ENCODE peak calls at places on chromosomes 5 and 9, in four cellular contexts. Y is cardiac muscle cell, D is brain microvascular endothelial cell, I is pancreas. A is an unnamed sample.

GRCh38 chr5:169521366-169521983 is 62.1 kb upstream of the SPDL1 start:
- DNase-seq in D (no peak), I (peak), Y (peak), A (no peak)

GRCh38 chr9:106613250-106613737 is 249.7 kb upstream of the ZNF462 start:
- DNase-seq in I (no peak), Y (no peak), D (no peak), A (peak)

GRCh38 chr5:142780871-142781270 is 10.7 kb downstream of the ARHGAP26 start:
- DNase-seq in I (no peak), Y (no peak), D (no peak), A (no peak)

GRCh38 chr9:105319514-105319863 is 75.0 kb downstream of the SLC44A1 start:
- DNase-seq in I (no peak), D (no peak), Y (no peak), A (no peak)

GRCh38 chr5:98275980-98276379 is 497.5 kb upstream of the RGMB start:
- DNase-seq in D (no peak), I (no peak), Y (no peak), A (no peak)

GRCh38 chr5:123116063-123116462 is 27.0 kb downstream of the PRDM6 start:
- DNase-seq in D (no peak), Y (peak), I (no peak), A (no peak)

GRCh38 chr5:159163027-159163699 is 46.2 kb downstream of the RNF145 start:
- DNase-seq in I (no peak), D (peak), Y (no peak), A (no peak)

GRCh38 chr5:113807384-113808053 is 294.0 kb downstream of the YTHDC2 start:
- DNase-seq in D (no peak), Y (peak), I (no peak), A (no peak)

GRCh38 chr9:98057095-98057799 is 715 bp downstream of the NANS start:
- DNase-seq in D (no peak), Y (peak), I (no peak), A (no peak)
- TF ChIP-seq CTCF in D (no peak), Y (no peak), I (no peak), A (no peak)

DNA sequence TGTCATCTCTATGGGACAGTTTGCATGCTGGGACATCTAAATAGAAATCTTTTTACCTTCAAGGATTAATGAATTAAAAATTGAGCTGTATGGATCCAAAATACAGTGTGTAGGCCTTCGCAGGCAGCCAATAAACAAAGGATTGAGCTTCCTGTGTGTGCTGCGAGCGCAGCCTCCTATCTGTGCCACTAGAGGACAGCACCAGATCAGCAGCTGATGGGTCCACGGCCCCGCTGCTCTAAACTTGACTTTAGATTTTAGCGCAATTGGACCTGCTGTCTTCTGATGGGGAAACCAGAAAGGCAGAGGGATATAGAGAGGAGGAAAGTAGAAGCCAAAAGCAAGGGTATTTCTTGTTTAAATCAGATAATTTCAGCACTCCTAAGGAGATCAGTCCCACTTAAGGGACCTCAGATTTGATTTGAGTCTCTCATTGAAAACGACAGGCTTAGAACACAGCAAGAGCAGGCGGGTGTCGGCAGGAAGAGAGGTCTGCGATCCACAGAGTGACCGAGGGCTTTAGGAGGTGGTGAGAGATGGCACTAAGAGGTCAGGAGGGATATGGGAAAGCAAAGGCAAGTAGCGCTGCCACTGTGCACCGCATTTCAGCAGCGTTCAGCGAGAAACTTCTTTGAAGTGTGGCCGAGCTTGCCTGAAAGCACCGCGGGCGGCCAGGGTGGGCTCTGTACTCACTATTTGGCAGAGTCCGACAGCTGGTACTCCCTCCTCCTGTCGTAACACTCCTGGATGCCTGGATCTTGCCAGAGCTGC is 214.3 kb downstream of the GNA14 start:
- DNase-seq in I (peak), D (peak), Y (peak), A (peak)
- TF ChIP-seq CTCF in I (peak), D (peak), Y (peak), A (peak)

GRCh38 chr5:143972068-143972467 is 160.1 kb downstream of the HMHB1 start:
- DNase-seq in I (no peak), Y (no peak), D (no peak), A (no peak)

GRCh38 chr5:143966280-143966679 is 154.3 kb downstream of the HMHB1 start:
- DNase-seq in D (no peak), Y (no peak), I (no peak), A (no peak)

GRCh38 chr5:143964919-143965318 is 153.0 kb downstream of the HMHB1 start:
- DNase-seq in I (no peak), D (no peak), Y (no peak), A (no peak)

GRCh38 chr5:143968071-143968878 is 156.3 kb downstream of the HMHB1 start:
- DNase-seq in Y (peak), D (peak), I (no peak), A (no peak)
- TF ChIP-seq CTCF in Y (peak), D (peak), I (no peak), A (peak)

GRCh38 chr5:88108490-88109279 is 160.0 kb downstream of the TMEM161B start:
- DNase-seq in D (no peak), I (no peak), Y (no peak), A (no peak)
- TF ChIP-seq CTCF in D (no peak), I (no peak), Y (no peak), A (no peak)

A was measured in transverse colon.